ENCODE peak calls at places on chromosomes 3 and 15, in four cellular contexts. X is neural crest cell; Q is ELF-1; L is activated CD4-positive, CD25-positive, alpha-beta regulatory T cell. F is an unnamed sample.

GRCh38 chr15:90266061-90266431 is 574 bp downstream of the NGRN start:
- DNase-seq in X (peak; percentile 6), Q (peak; percentile 77), L (peak; percentile 24), F (peak; percentile 65)

GRCh38 chr3:134090031-134090430 is 60.3 kb upstream of the SLCO2A1 start:
- DNase-seq in X (no peak), Q (no peak), L (no peak), F (no peak)

GRCh38 chr3:139353920-139354556 is 10.2 kb downstream of the MRPS22 start:
- DNase-seq in X (peak; percentile 26), Q (peak; percentile 11), L (no peak), F (peak; percentile 38)

GRCh38 chr15:58505581-58505980 is 73.8 kb downstream of the LIPC start:
- DNase-seq in X (no peak), Q (no peak), L (no peak), F (no peak)

GRCh38 chr3:146326875-146327543 is 76.1 kb upstream of the PLSCR4 start:
- DNase-seq in X (no peak), Q (peak; percentile 23), L (no peak), F (peak; percentile 8)

GRCh38 chr3:25047058-25047457 is 381.0 kb upstream of the RARB start:
- DNase-seq in X (no peak), Q (no peak), L (no peak), F (no peak)

GRCh38 chr15:85582719-85583089 is 202.3 kb downstream of the AKAP13 start:
- DNase-seq in X (no peak), Q (no peak), L (peak; percentile 45), F (no peak)

GRCh38 chr15:88069561-88069960 is 187.0 kb downstream of the NTRK3 start:
- DNase-seq in X (no peak), Q (no peak), L (no peak), F (no peak)

GRCh38 chr15:81386947-81387346 is 12.9 kb upstream of the TMC3 start:
- DNase-seq in X (no peak), Q (no peak), L (no peak), F (no peak)

GRCh38 chr15:63371297-63371918 is 10.2 kb downstream of the CA12 start:
- DNase-seq in X (no peak), Q (no peak), L (no peak), F (peak; percentile 42)

GRCh38 chr3:46186856-46187700 is 21.0 kb downstream of the CCR1 start:
- DNase-seq in X (no peak), Q (no peak), L (no peak), F (no peak)

GRCh38 chr15:68650901-68651709 is 72.3 kb downstream of the CORO2B start:
- DNase-seq in X (peak; percentile 75), Q (peak; percentile 92), L (no peak), F (peak; percentile 96)